ENCODE peak calls at places on chromosomes 11 and 22, in six cellular contexts. J is PC-3, Z is GM23338, D is GM23248, K is HCT116, X is hepatocyte. H is an unnamed sample.
A peak's percentile ranks its signal among the peaks of the same experiment; 100 is the strongest.

GRCh38 chr11:77726524-77726923 is 88.9 kb upstream of the CLNS1A start:
- DNase-seq in J (no peak), Z (no peak), D (no peak), K (no peak), X (no peak), H (no peak)

GRCh38 chr11:67276821-67277230 is 10.6 kb downstream of the GRK2 start:
- DNase-seq in J (no peak), Z (peak; percentile 59), D (peak; percentile 84), K (no peak), X (no peak), H (peak; percentile 39)

GRCh38 chr11:43358308-43358669 is 431 bp upstream of the TTC17 start:
- DNase-seq in J (no peak), Z (peak; percentile 6), D (peak; percentile 49), K (no peak), X (peak; percentile 12), H (no peak)

GRCh38 chr11:44324222-44324621 is 14.3 kb upstream of the ALX4 start:
- DNase-seq in J (no peak), Z (no peak), D (no peak), K (no peak), X (no peak), H (no peak)

GRCh38 chr11:125443767-125444311 is 52.2 kb downstream of the FEZ1 start:
- DNase-seq in J (no peak), Z (peak; percentile 63), D (no peak), K (no peak), X (no peak), H (peak; percentile 82)

GRCh38 chr11:73359930-73360742 is 16.1 kb upstream of the RELT start:
- DNase-seq in J (peak; percentile 66), Z (peak; percentile 78), D (peak; percentile 61), K (no peak), X (peak; percentile 43), H (peak; percentile 62)

GRCh38 chr11:134363592-134363991 is 31.8 kb downstream of the GLB1L2 start:
- DNase-seq in J (no peak), Z (no peak), D (no peak), K (no peak), X (no peak), H (no peak)

GRCh38 chr22:32708835-32709234 is 92.7 kb upstream of the TIMP3 start:
- DNase-seq in J (no peak), Z (no peak), D (peak; percentile 90), K (no peak), X (no peak), H (no peak)

GRCh38 chr22:25564320-25564978 is at the start of gene GRK3:
- DNase-seq in J (no peak), Z (peak; percentile 75), D (peak; percentile 36), K (peak; percentile 44), X (peak; percentile 75), H (peak; percentile 90)

GRCh38 chr11:33043221-33043833 is 4.0 kb downstream of the TCP11L1 start:
- DNase-seq in J (peak; percentile 67), Z (no peak), D (peak; percentile 39), K (no peak), X (no peak), H (no peak)

GRCh38 chr22:38272373-38273134 is at the start of gene TMEM184B:
- DNase-seq in J (peak; percentile 72), Z (peak; percentile 82), D (peak; percentile 89), K (peak; percentile 18), X (peak; percentile 93), H (peak; percentile 94)

GRCh38 chr22:41910599-41911291 is 4.1 kb downstream of the SHISA8 start:
- DNase-seq in J (peak; percentile 9), Z (peak; percentile 45), D (peak; percentile 67), K (no peak), X (peak; percentile 38), H (peak; percentile 39)

GRCh38 chr11:66747480-66747879 is 18.5 kb upstream of the SPTBN2 start:
- DNase-seq in J (no peak), Z (no peak), D (no peak), K (no peak), X (no peak), H (no peak)

GRCh38 chr22:27989758-27990450 is 70.8 kb upstream of the PITPNB start:
- DNase-seq in J (no peak), Z (no peak), D (no peak), K (no peak), X (no peak), H (no peak)

GRCh38 chr22:47067331-47067890 is 305.0 kb downstream of the TBC1D22A start:
- DNase-seq in J (no peak), Z (no peak), D (no peak), K (no peak), X (no peak), H (peak; percentile 83)

GRCh38 chr22:37933711-37934376 is 19.6 kb downstream of the C22orf23 start:
- DNase-seq in J (peak; percentile 93), Z (peak; percentile 97), D (peak; percentile 99), K (peak; percentile 83), X (peak; percentile 95), H (peak; percentile 96)

GRCh38 chr11:100574894-100575769 is 112.0 kb upstream of the ARHGAP42 start:
- DNase-seq in J (peak; percentile 80), Z (peak; percentile 57), D (peak; percentile 21), K (peak; percentile 13), X (no peak), H (no peak)

GRCh38 chr11:8227156-8228152 is 36.2 kb downstream of the LMO1 start:
- DNase-seq in J (peak; percentile 72), Z (no peak), D (peak; percentile 50), K (no peak), X (peak; percentile 27), H (no peak)

GRCh38 chr11:94731921-94732601 is 36.1 kb upstream of the AMOTL1 start:
- DNase-seq in J (peak; percentile 90), Z (no peak), D (peak; percentile 95), K (no peak), X (no peak), H (no peak)

GRCh38 chr11:134414036-134414731 is 2.1 kb upstream of the B3GAT1 start:
- DNase-seq in J (no peak), Z (no peak), D (no peak), K (no peak), X (no peak), H (peak; percentile 30)

GRCh38 chr11:130916910-130917309 is 631 bp upstream of the SNX19 start:
- DNase-seq in J (no peak), Z (peak; percentile 7), D (peak; percentile 20), K (no peak), X (no peak), H (no peak)

GRCh38 chr11:130216591-130217132 is 57.1 kb downstream of the ST14 start:
- DNase-seq in J (no peak), Z (no peak), D (no peak), K (no peak), X (no peak), H (no peak)

GRCh38 chr11:71272161-71272560 is 19.8 kb upstream of the SHANK2 start:
- DNase-seq in J (no peak), Z (no peak), D (no peak), K (no peak), X (no peak), H (no peak)

GRCh38 chr11:71266114-71266833 is 13.9 kb upstream of the SHANK2 start:
- DNase-seq in J (no peak), Z (peak; percentile 90), D (no peak), K (no peak), X (peak; percentile 59), H (no peak)

GRCh38 chr11:71268706-71269321 is 16.4 kb upstream of the SHANK2 start:
- DNase-seq in J (no peak), Z (no peak), D (no peak), K (no peak), X (no peak), H (no peak)

GRCh38 chr11:71267807-71268421 is 15.5 kb upstream of the SHANK2 start:
- DNase-seq in J (no peak), Z (no peak), D (no peak), K (no peak), X (no peak), H (no peak)

DNA sequence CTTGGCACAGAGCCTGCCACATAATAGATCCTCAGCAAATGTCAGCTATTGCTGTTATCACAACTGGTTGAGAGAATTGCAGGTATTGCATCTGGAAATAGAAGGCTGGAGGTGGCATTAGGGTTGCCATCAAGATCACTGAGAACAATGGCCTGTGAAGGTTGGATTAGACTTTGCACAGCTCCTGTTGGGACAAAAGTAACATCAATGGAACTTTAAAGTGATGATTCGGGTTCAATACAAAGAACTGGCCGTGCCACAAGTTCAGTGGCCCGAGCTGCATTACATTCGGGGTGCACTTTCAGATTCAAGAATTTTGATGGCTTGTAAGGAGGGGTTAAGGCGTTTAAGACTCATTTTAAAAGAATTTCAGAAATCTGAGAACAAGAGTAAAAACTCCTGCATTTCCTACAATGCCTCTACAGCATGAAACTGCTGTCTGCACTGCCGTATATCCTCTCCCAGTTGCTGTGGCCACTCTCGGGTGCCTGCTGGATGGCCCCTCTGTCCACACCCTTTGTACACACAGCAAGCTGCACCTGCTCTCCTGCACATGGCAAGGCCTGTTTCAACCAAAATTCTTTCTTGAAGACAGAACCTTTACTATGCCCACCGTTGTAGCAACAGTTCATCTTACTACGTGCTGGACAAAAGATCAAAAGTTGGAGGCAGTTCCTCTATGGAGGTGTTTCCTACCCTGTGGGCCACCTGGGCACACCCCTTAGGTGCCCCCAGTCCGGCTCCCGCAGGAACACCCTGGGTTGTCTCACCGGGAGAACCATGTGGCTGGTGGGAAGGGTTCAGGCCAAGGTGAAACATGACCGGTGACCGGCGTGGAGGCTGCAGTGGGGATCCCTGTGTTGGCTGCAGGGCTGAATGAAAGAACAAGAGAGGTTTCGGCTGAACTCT is 17.5 kb upstream of the SHANK2 start:
- DNase-seq in J (no peak), Z (no peak), D (no peak), K (no peak), X (no peak), H (no peak)
- H3K4me3 ChIP-seq in J (no peak overlapping the region), Z (no peak overlapping the region), D (no peak overlapping the region), K (no peak overlapping the region), X (no peak overlapping the region), H (no peak overlapping the region)

DNA sequence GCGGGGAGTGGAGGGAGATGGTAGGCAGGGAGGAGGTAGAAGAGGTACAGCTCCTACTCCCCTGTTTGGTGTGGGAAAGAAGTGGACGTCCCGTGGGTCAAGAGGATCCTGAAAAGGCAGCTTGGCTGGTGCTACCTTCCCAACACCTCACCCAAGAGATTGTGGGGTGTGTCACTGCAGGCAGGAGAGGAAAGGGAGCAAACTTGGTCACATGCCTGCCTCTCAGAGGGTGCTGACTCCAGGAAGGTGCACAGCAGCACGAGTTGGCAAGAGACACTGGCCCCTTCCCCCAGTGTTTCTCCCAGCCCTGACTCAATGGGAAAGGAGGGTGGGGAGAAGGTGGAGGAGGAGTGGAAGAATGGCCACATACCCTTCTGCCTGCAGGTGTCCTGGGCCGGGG is 99.6 kb downstream of the CSNK2A3 start:
- DNase-seq in J (no peak), Z (no peak), D (no peak), K (no peak), X (no peak), H (no peak)
- TF ChIP-seq EZH2 in J (no peak), Z (no peak), D (no peak), K (no peak), X (no peak), H (no peak)

GRCh38 chr11:86941077-86941870 is 13.9 kb downstream of the FZD4 start:
- DNase-seq in J (no peak), Z (no peak), D (peak; percentile 38), K (no peak), X (no peak), H (no peak)
- TF ChIP-seq EZH2phosphoT487 in J (no peak), Z (no peak), D (no peak), K (no peak), X (no peak), H (no peak)

DNA sequence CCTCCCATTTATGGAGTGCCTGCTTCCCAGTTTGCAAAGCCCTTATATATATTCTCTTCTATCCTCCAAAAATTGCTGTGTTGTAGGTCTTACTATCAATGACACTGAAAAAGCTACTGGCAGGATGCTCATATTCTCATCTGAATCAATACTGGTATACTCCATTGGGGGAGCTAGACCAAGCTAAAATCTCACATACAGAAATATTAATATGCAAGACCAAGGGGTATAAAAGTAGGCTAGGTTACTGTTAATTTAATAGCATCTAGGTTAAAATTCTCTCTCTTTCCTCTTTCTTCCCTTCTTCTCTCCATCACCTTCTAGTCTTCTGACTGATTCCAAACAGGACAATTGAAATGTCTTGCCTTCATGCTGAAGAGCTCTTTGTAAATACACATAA is 17.1 kb upstream of the BDNF start:
- DNase-seq in J (peak; percentile 50), Z (peak; percentile 25), D (peak; percentile 51), K (no peak), X (no peak), H (no peak)
- H3K4me3 ChIP-seq in J (peak overlapping the region; percentile 97), Z (peak overlapping the region; percentile 82), D (peak overlapping the region; percentile 85), K (peak overlapping the region; percentile 62), X (no peak overlapping the region), H (peak overlapping the region; percentile 59)

H was measured in neural progenitor cell.